ENCODE peak calls at places on chromosomes 13 and 19, in nine cellular contexts. N, X, G, J, C, B, W, I and Q are unnamed samples.
A peak's percentile ranks its signal among the peaks of the same experiment; 100 is the strongest.

GRCh38 chr19:52453324-52454094 is at the start of gene ZNF578:
- DNase-seq in G (peak; percentile 62), W (no peak), X (peak; percentile 6), I (peak; percentile 26), B (peak; percentile 78), C (peak; percentile 87), J (peak; percentile 8), N (peak; percentile 85), Q (peak; percentile 43)

GRCh38 chr13:60627071-60627686 is 230.2 kb downstream of the TDRD3 start:
- DNase-seq in G (peak; percentile 10), C (peak; percentile 69), N (no peak), J (no peak), W (peak; percentile 42), B (no peak), X (no peak), I (no peak), Q (no peak)

GRCh38 chr13:40152145-40152544 is 496.7 kb downstream of the COG6 start:
- DNase-seq in G (peak; percentile 39), X (no peak), C (peak; percentile 25), N (no peak), I (no peak), J (no peak), B (no peak), W (peak; percentile 72), Q (no peak)

GRCh38 chr13:42968906-42969305 is 23.1 kb downstream of the EPSTI1 start:
- DNase-seq in J (no peak), G (no peak), N (no peak), C (peak; percentile 53), I (no peak), B (peak; percentile 82), X (no peak), W (no peak), Q (no peak)

GRCh38 chr13:23724196-23724970 is 154.2 kb downstream of the TNFRSF19 start:
- DNase-seq in J (no peak), C (no peak), N (no peak), X (no peak), B (no peak), I (no peak), W (no peak), G (no peak), Q (no peak)

GRCh38 chr19:13401388-13401787 is 104.9 kb downstream of the CACNA1A start:
- DNase-seq in W (peak; percentile 57), B (no peak), X (no peak), J (no peak), G (no peak), N (no peak), I (no peak), C (peak; percentile 55), Q (no peak)

GRCh38 chr19:15316498-15316897 is 15.8 kb downstream of the BRD4 start:
- DNase-seq in B (no peak), C (no peak), W (no peak), G (no peak), X (no peak), I (no peak), N (no peak), J (no peak), Q (no peak)

GRCh38 chr19:45069056-45069455 is 7.2 kb downstream of the ZNF296 start:
- DNase-seq in I (no peak), X (no peak), B (no peak), C (peak; percentile 78), W (peak; percentile 11), G (no peak), J (no peak), N (no peak), Q (no peak)

GRCh38 chr19:40502647-40503046 is 35.8 kb downstream of the SPTBN4 start:
- DNase-seq in I (no peak), W (no peak), X (no peak), B (no peak), G (no peak), J (no peak), C (peak; percentile 59), N (no peak), Q (no peak)

GRCh38 chr13:49895826-49896225 is 40.3 kb downstream of the SPRYD7 start:
- DNase-seq in N (no peak), X (no peak), C (no peak), G (no peak), J (no peak), I (no peak), W (no peak), B (no peak), Q (no peak)